ENCODE peak calls at places on chromosome 1, in eight cellular contexts. W, F, N, L, U, Z, J and C are unnamed samples.

GRCh38 chr1:78758493-78758892 is 108.9 kb downstream of the IFI44 start:
- ATAC-seq in U (no peak), N (no peak), Z (no peak), J (no peak), F (no peak), L (no peak), W (no peak), C (no peak)

GRCh38 chr1:64890699-64891439 is 75.5 kb downstream of the JAK1 start:
- ATAC-seq in Z (peak; percentile 43), L (no peak), U (no peak), J (no peak), N (no peak), F (no peak), W (no peak), C (no peak)

GRCh38 chr1:234842726-234843641 is 233.0 kb upstream of the IRF2BP2 start:
- ATAC-seq in U (peak; percentile 94), L (peak; percentile 84), N (peak; percentile 49), Z (peak; percentile 73), F (no peak), J (no peak), W (no peak), C (no peak)

GRCh38 chr1:214006845-214007244 is 19.1 kb downstream of the PROX1 start:
- ATAC-seq in L (no peak), N (no peak), U (no peak), J (no peak), W (no peak), F (no peak), Z (no peak), C (no peak)

GRCh38 chr1:210448293-210448892 is 119.7 kb downstream of the HHAT start:
- ATAC-seq in N (no peak), F (no peak), Z (peak; percentile 38), J (no peak), L (no peak), W (peak; percentile 68), U (no peak), C (no peak)

GRCh38 chr1:170670751-170671628 is 7.1 kb downstream of the PRRX1 start:
- ATAC-seq in J (no peak), Z (peak; percentile 60), L (no peak), N (no peak), U (no peak), F (peak; percentile 62), W (peak; percentile 29), C (no peak)

GRCh38 chr1:175193339-175193950 is 869 bp upstream of the KIAA0040 start:
- ATAC-seq in U (no peak), F (peak; percentile 23), L (no peak), N (no peak), J (no peak), Z (no peak), W (peak; percentile 2), C (no peak)

GRCh38 chr1:39877980-39878956 is 5.0 kb downstream of the TRIT1 start:
- ATAC-seq in L (no peak), U (no peak), N (no peak), W (no peak), F (no peak), J (no peak), Z (peak; percentile 63), C (no peak)

GRCh38 chr1:192476802-192477298 is 98.7 kb upstream of the RGS1 start:
- ATAC-seq in L (peak; percentile 87), N (no peak), J (peak; percentile 31), W (peak; percentile 85), U (peak; percentile 95), Z (peak; percentile 89), F (peak; percentile 57), C (peak; percentile 65)

GRCh38 chr1:19140465-19140864 is 69.6 kb downstream of the UBR4 start:
- ATAC-seq in L (no peak), F (no peak), Z (no peak), J (no peak), N (no peak), W (no peak), U (no peak), C (peak; percentile 43)

GRCh38 chr1:205068457-205069035 is 15.7 kb downstream of the TMEM81 start:
- ATAC-seq in N (no peak), W (no peak), U (no peak), J (no peak), F (no peak), Z (no peak), L (no peak), C (no peak)

GRCh38 chr1:100313382-100313781 is 38.9 kb upstream of the CDC14A start:
- ATAC-seq in F (no peak), W (peak; percentile 77), U (no peak), L (no peak), N (no peak), Z (no peak), J (peak; percentile 52), C (no peak)

GRCh38 chr1:151641229-151641628 is 29.4 kb downstream of the SNX27 start:
- ATAC-seq in U (peak; percentile 54), Z (no peak), J (peak; percentile 46), N (no peak), W (no peak), L (peak; percentile 80), F (no peak), C (no peak)

GRCh38 chr1:113928129-113928949 is 785 bp upstream of the HIPK1 start:
- ATAC-seq in Z (peak; percentile 25), L (peak; percentile 10), F (no peak), N (no peak), U (no peak), J (no peak), W (no peak), C (no peak)

GRCh38 chr1:180501865-180502360 is 464 bp downstream of the ACBD6 start:
- ATAC-seq in L (peak; percentile 33), F (no peak), Z (no peak), J (peak; percentile 46), U (peak; percentile 52), W (peak; percentile 47), N (peak; percentile 14), C (no peak)

GRCh38 chr1:101308935-101309333 is 72.1 kb downstream of the S1PR1 start:
- ATAC-seq in N (peak; percentile 4), F (no peak), Z (no peak), J (no peak), W (peak; percentile 48), U (no peak), L (no peak), C (no peak)

GRCh38 chr1:199226163-199226562 is 587.3 kb downstream of the PTPRC start:
- ATAC-seq in J (peak; percentile 95), W (peak; percentile 98), U (peak; percentile 99), N (peak; percentile 98), Z (no peak), L (peak; percentile 99), F (no peak), C (no peak)

GRCh38 chr1:7948950-7949349 is 8.3 kb upstream of the TNFRSF9 start:
- ATAC-seq in Z (no peak), W (peak; percentile 95), F (no peak), J (peak; percentile 92), U (peak; percentile 95), N (peak; percentile 86), L (peak; percentile 95), C (no peak)

GRCh38 chr1:53792751-53793150 is 45.3 kb downstream of the NDC1 start:
- ATAC-seq in Z (no peak), U (no peak), F (no peak), N (no peak), J (no peak), W (no peak), L (no peak), C (no peak)

GRCh38 chr1:75589637-75590036 is 21.3 kb downstream of the SLC44A5 start:
- ATAC-seq in W (no peak), U (no peak), F (no peak), Z (no peak), J (no peak), L (no peak), N (no peak), C (no peak)

GRCh38 chr1:15755643-15756040 is 3.0 kb upstream of the FBLIM1 start:
- ATAC-seq in F (no peak), N (no peak), J (no peak), L (peak; percentile 32), U (no peak), W (no peak), Z (no peak), C (no peak)

GRCh38 chr1:209655832-209656231 is 3.6 kb upstream of the LAMB3 start:
- ATAC-seq in U (no peak), N (no peak), Z (no peak), J (peak; percentile 55), F (no peak), L (no peak), W (peak; percentile 68), C (no peak)

GRCh38 chr1:66919828-66920227 is 4.8 kb downstream of the DNAI4 start:
- ATAC-seq in U (no peak), J (no peak), L (no peak), N (no peak), W (no peak), F (no peak), Z (no peak), C (no peak)

GRCh38 chr1:214928574-214928973 is 154.0 kb upstream of the KCNK2 start:
- ATAC-seq in J (no peak), F (no peak), W (no peak), Z (no peak), N (no peak), L (no peak), U (no peak), C (no peak)

GRCh38 chr1:116943438-116943837 is 33.7 kb downstream of the PTGFRN start:
- ATAC-seq in L (peak; percentile 95), U (peak; percentile 91), Z (no peak), W (peak; percentile 65), N (no peak), F (no peak), J (peak; percentile 38), C (no peak)

GRCh38 chr1:236998571-236998970 is 5.7 kb downstream of the MT1HL1 start:
- ATAC-seq in N (no peak), F (no peak), U (no peak), L (no peak), W (no peak), J (no peak), Z (peak; percentile 54), C (no peak)

GRCh38 chr1:15849775-15850449 is 2.4 kb downstream of the SPEN start:
- ATAC-seq in L (peak; percentile 16), W (peak; percentile 13), F (peak; percentile 19), N (no peak), Z (no peak), J (peak; percentile 40), U (no peak), C (no peak)

GRCh38 chr1:92975551-92976232 is 14.4 kb upstream of the DIPK1A start:
- ATAC-seq in F (peak; percentile 62), N (peak; percentile 47), J (no peak), U (peak; percentile 82), W (no peak), L (peak; percentile 62), Z (no peak), C (no peak)

GRCh38 chr1:30908886-30909777 is 574 bp upstream of the SDC3 start:
- ATAC-seq in L (no peak), F (peak; percentile 1), U (no peak), Z (peak; percentile 2), W (no peak), J (no peak), N (no peak), C (peak; percentile 23)

GRCh38 chr1:3306583-3307285 is 147.7 kb upstream of the ARHGEF16 start:
- ATAC-seq in N (no peak), F (no peak), W (no peak), J (peak; percentile 78), L (peak; percentile 64), U (peak; percentile 37), Z (no peak), C (no peak)

GRCh38 chr1:72186733-72187307 is 95.5 kb downstream of the NEGR1 start:
- ATAC-seq in F (no peak), W (peak; percentile 55), L (no peak), N (no peak), Z (peak; percentile 43), U (no peak), J (peak; percentile 58), C (no peak)

GRCh38 chr1:26788515-26788785 is 700 bp downstream of the PIGV start:
- ATAC-seq in J (peak; percentile 3), L (no peak), Z (peak; percentile 3), W (no peak), F (peak; percentile 1), U (no peak), N (no peak), C (no peak)

GRCh38 chr1:245019904-245020486 is 134.8 kb upstream of the KIF26B start:
- ATAC-seq in W (no peak), N (no peak), U (peak; percentile 47), Z (no peak), L (no peak), F (no peak), J (no peak), C (no peak)

GRCh38 chr1:101029184-101029583 is 3.6 kb upstream of the DPH5 start:
- ATAC-seq in W (no peak), U (no peak), Z (no peak), N (no peak), J (no peak), L (no peak), F (no peak), C (no peak)